ENCODE peak calls at places on chromosomes 7 and 10, in five cellular contexts. O is tibial nerve, R is Peyer's patch, W is heart left ventricle, K is ovary. J is an unnamed sample.

GRCh38 chr7:84506151-84506550 is 311.6 kb upstream of the SEMA3A start:
- DNase-seq in O (no peak), W (no peak), R (no peak), K (no peak), J (no peak)

GRCh38 chr7:102195361-102195760 is 91.3 kb upstream of the SH2B2 start:
- DNase-seq in R (no peak), K (no peak), O (no peak), W (no peak), J (no peak)

GRCh38 chr10:46263831-46264268 is 22.9 kb upstream of the ANTXRL start:
- DNase-seq in R (no peak), K (no peak), O (no peak), W (no peak), J (no peak)

GRCh38 chr10:49781247-49781646 is 19.1 kb upstream of the OGDHL start:
- DNase-seq in R (no peak), W (no peak), K (no peak), O (no peak), J (no peak)

GRCh38 chr10:8691498-8692017 is 637.1 kb downstream of the GATA3 start:
- DNase-seq in O (no peak), R (no peak), W (no peak), K (no peak), J (no peak)

GRCh38 chr7:7681191-7681935 is 37.0 kb downstream of the RPA3 start:
- DNase-seq in K (peak; percentile 58), R (no peak), W (no peak), O (peak; percentile 92), J (no peak)

GRCh38 chr10:60911216-60911615 is 32.8 kb downstream of the RHOBTB1 start:
- DNase-seq in K (no peak), W (no peak), O (no peak), R (no peak), J (no peak)

GRCh38 chr7:9031386-9031785 is 598.0 kb downstream of the NXPH1 start:
- DNase-seq in W (no peak), R (no peak), O (no peak), K (no peak), J (no peak)

GRCh38 chr7:130904031-130904757 is 170.2 kb upstream of the KLF14 start:
- DNase-seq in O (no peak), K (no peak), W (no peak), R (no peak), J (peak; percentile 76)

GRCh38 chr7:35987016-35987415 is 166.0 kb upstream of the EEPD1 start:
- DNase-seq in O (no peak), K (no peak), R (no peak), W (no peak), J (no peak)

GRCh38 chr10:91034494-91035157 is 113.7 kb upstream of the ANKRD1 start:
- DNase-seq in W (peak; percentile 81), R (peak; percentile 46), O (peak; percentile 83), K (peak; percentile 72), J (peak; percentile 52)

GRCh38 chr10:101131962-101132635 is 999 bp downstream of the TLX1 start:
- DNase-seq in O (no peak), W (no peak), R (no peak), K (no peak), J (no peak)
- H3K27me3 ChIP-seq in O (no peaks in the 10 kb centered on the region), W (peaks cover 75% of the 10 kb centered on the region), R (peaks cover 74% of the 10 kb centered on the region), K (no peaks in the 10 kb centered on the region), J (peaks cover 12% of the 10 kb centered on the region)

DNA sequence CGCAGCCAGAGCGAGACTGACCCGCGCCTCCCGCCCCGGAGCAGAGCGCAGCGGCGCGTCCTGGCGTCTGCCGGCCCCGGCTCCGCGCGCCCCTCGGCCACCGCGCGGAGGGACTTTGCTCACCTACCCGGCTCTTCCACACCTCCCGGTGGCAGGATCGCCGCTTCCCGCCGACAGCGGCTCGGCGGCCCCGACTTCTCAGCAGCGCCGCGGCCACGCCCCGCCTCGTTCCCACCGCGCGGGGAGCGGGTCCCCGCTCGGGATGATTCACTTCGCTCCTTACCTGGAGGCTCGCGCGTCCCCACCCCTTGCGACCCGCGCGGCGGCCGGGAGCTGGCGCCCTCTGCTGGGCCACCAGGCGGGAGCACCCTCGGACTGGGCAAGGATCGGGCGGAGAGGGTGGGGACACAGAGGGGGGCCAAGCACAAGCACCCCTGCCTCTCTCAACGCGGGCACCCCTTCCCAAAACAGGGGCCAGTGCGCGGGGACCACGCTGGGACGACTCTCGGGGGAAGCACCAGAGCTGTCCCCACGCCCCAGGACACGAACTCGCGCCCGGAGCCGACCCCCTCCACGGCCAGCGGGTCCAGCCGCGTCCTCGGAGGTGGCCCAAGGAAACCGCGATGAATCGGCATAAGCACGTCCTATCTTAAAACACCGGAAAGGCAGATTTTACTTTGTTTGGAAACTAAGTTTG is 101.0 kb upstream of the SVIL start:
- DNase-seq in W (peak; percentile 84), R (peak; percentile 93), O (peak; percentile 78), K (peak; percentile 92), J (peak; percentile 91)
- TF ChIP-seq POLR2A in W (no peak), R (no peak), O (no peak), K (peak; percentile 73), J (peak; percentile 66)

GRCh38 chr7:132578050-132578370 is 1.7 kb upstream of the PLXNA4 start:
- DNase-seq in O (no peak), K (no peak), W (no peak), R (no peak), J (no peak)
- H3K27me3 ChIP-seq in O (peaks cover 3% of the 10 kb centered on the region), K (no peaks in the 10 kb centered on the region), W (no peaks in the 10 kb centered on the region), R (no peaks in the 10 kb centered on the region), J (no peaks in the 10 kb centered on the region)

DNA sequence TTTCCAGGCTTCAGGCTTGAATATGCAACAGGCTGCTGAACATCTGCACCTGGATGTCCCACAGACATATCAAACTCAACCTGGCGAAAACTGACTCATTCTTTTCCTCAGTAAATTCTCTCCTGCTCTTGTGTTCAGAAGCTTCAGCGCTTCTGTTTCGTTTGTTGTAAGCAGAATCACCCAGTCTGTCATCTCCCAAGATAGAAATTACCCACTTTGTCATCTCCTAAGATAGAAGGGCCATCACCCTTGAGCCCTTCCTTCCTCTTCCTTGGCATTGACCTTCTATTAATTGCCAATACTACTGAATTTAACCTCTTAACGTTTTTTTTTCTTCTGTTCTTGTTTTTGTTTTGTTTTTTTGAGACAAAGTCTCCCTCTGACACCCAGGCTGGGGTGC is 59.7 kb downstream of the CPED1 start:
- DNase-seq in K (no peak), R (no peak), O (no peak), W (no peak), J (no peak)
- TF ChIP-seq POLR2A in K (no peak), R (no peak), O (no peak), W (no peak), J (no peak)

J was measured in right lobe of liver.